ENCODE peak calls at places on chromosomes 5 and 9, in ten cellular contexts. U is stimulated activated CD4-positive, alpha-beta T cell treated with anti-CD3 and anti-CD28 coated beads, Interleukin-15, amount 100 ng/mL, for 1 hour; V is body of pancreas; F is fibroblast of the aortic adventitia; X is GM04504; Q is effector memory CD8-positive, alpha-beta T cell; Y is activated CD8-positive, alpha-beta memory T cell treated with anti-CD3 and anti-CD28 coated beads, Interleukin-2, amount 50 U/mL, for 4 hours; H is GM20000; K is psoas muscle; I is MCF 10A. M is an unnamed sample.

GRCh38 chr5:139177809-139178581 is 20.2 kb downstream of the SIL1 start:
- DNase-seq in U (no peak), V (peak), F (peak), X (no peak), Q (no peak), Y (no peak), H (no peak), K (peak), I (peak), M (no peak)

GRCh38 chr5:139395844-139396640 is 1.1 kb upstream of the PROB1 start:
- DNase-seq in U (no peak), V (no peak), F (no peak), X (no peak), Q (no peak), Y (no peak), H (peak), K (peak), I (peak), M (no peak)

GRCh38 chr5:148084269-148084668 is 20.5 kb downstream of the SPINK5 start:
- DNase-seq in U (no peak), V (no peak), F (no peak), X (no peak), Q (no peak), Y (no peak), H (no peak), K (no peak), I (no peak), M (no peak)

GRCh38 chr5:96155156-96155555 is 193.5 kb upstream of the ELL2 start:
- DNase-seq in U (no peak), V (no peak), F (no peak), X (no peak), Q (no peak), Y (no peak), H (no peak), K (no peak), I (no peak), M (no peak)

GRCh38 chr5:120361941-120362340 is 102.2 kb upstream of the PRR16 start:
- DNase-seq in U (no peak), V (no peak), F (no peak), X (no peak), Q (no peak), Y (no peak), H (no peak), K (no peak), I (no peak), M (no peak)

GRCh38 chr5:37776826-37777225 is 63.0 kb downstream of the GDNF start:
- DNase-seq in U (no peak), V (no peak), F (peak), X (peak), Q (no peak), Y (no peak), H (no peak), K (peak), I (no peak), M (no peak)

GRCh38 chr9:38641985-38642864 is 21.8 kb upstream of the ANKRD18A start:
- DNase-seq in U (no peak), V (peak), F (peak), X (no peak), Q (no peak), Y (no peak), H (peak), K (no peak), I (peak), M (peak)

GRCh38 chr9:134571326-134571871 is 70.2 kb upstream of the COL5A1 start:
- DNase-seq in U (no peak), V (no peak), F (no peak), X (no peak), Q (no peak), Y (peak), H (no peak), K (no peak), I (no peak), M (no peak)

M was measured in mammary epithelial cell.